ENCODE peak calls at places on chromosomes 2 and 18, in nine cellular contexts. A is OCI-LY7, R is GM23248, M is GM23338, Y is PC-3, H is SK-N-SH, T is PC-9, P is Karpas-422, E is HCT116. W is an unnamed sample. For H3K9me2, the result is how much of the 10 kb centered on the place peaks cover.

GRCh38 chr2:121707344-121707919 is 29.2 kb downstream of the NIFK start:
- DNase-seq in R (no peak), M (no peak), Y (no peak), P (no peak), A (peak), H (no peak), E (no peak), T (no peak), W (peak)

GRCh38 chr2:11419781-11420180 is 46.2 kb downstream of the E2F6 start:
- DNase-seq in Y (no peak), T (no peak), M (no peak), H (no peak), A (no peak), R (peak), P (no peak), E (no peak), W (no peak)

GRCh38 chr2:220835563-220835962 is 736.5 kb downstream of the EPHA4 start:
- DNase-seq in R (peak), E (no peak), Y (peak), P (no peak), M (no peak), H (no peak), A (no peak), T (no peak), W (no peak)

GRCh38 chr2:234091432-234091879 is 41.0 kb downstream of the SPP2 start:
- DNase-seq in E (no peak), R (peak), Y (peak), A (no peak), M (peak), H (no peak), P (no peak), T (peak), W (no peak)

GRCh38 chr18:75473316-75473715 is 45.8 kb upstream of the SMIM21 start:
- DNase-seq in R (peak), P (no peak), M (no peak), A (no peak), T (no peak), Y (no peak), E (no peak), H (no peak), W (no peak)

GRCh38 chr18:42373584-42373983 is 418.6 kb downstream of the PIK3C3 start:
- DNase-seq in H (no peak), R (no peak), A (no peak), M (no peak), E (no peak), T (no peak), P (no peak), Y (no peak), W (no peak)

GRCh38 chr2:23423062-23423872 is 38.3 kb downstream of the KLHL29 start:
- DNase-seq in A (no peak), E (no peak), M (no peak), P (no peak), R (no peak), T (no peak), H (peak), Y (no peak), W (no peak)

GRCh38 chr2:119744335-119744939 is 15.3 kb upstream of the PTPN4 start:
- DNase-seq in E (peak), A (no peak), Y (peak), P (no peak), T (peak), M (no peak), R (peak), H (no peak), W (peak)

GRCh38 chr2:37969731-37970130 is 44.6 kb downstream of the RMDN2 start:
- DNase-seq in Y (no peak), A (no peak), P (no peak), M (no peak), H (no peak), E (no peak), R (no peak), T (no peak), W (no peak)

DNA sequence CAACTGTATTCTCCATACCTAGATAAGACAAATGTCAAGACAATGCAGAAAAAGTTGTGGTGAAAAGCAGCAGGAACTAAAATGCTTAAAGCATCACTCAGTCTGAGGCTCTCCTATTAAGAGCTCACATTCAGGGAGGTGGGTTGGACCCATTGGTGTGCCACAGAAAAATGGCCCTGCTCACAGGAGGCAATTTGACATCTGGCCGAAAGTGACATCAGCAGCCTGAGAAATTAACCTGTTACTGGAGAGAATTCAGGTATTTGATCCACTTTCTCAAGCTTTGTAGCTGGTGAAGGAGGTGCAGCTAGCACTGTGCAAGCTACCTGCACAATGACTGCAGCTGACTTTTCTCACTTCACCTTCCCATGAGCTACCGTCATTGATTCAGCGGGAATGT is 86.0 kb downstream of the TMEM247 start:
- DNase-seq in A (no peak), M (no peak), Y (no peak), R (no peak), T (no peak), H (no peak), E (no peak), P (no peak), W (no peak)
- H3K27ac ChIP-seq in A (peak), M (no peak), Y (no peak), R (no peak), T (no peak), H (no peak), E (no peak), P (no peak), W (no peak)

DNA sequence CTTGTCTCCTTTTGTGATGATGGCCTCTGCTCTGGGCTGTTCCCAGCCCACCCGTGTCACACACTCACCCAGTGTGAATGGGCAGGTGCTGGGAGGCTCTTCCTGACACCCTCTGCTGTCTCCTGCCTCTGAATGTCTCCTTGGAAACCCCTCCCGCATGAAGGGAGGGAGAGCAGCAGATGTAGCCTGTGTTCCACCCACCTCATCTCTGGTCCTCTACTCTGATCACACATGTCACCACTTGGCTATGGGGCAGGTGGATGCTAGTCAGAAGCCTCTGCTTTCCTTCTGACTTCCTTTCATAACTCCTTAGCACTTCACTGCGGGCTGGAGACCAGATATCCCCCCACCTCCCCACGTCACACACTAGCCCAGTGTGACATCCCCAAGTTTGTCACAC is 23.9 kb downstream of the EFR3B start:
- DNase-seq in E (no peak), P (no peak), Y (no peak), R (no peak), A (no peak), T (no peak), M (no peak), H (no peak), W (no peak)
- H2AFZ ChIP-seq in E (no peak), P (no peak), Y (no peak), R (no peak), A (no peak), T (no peak), M (no peak), H (no peak), W (no peak)

DNA sequence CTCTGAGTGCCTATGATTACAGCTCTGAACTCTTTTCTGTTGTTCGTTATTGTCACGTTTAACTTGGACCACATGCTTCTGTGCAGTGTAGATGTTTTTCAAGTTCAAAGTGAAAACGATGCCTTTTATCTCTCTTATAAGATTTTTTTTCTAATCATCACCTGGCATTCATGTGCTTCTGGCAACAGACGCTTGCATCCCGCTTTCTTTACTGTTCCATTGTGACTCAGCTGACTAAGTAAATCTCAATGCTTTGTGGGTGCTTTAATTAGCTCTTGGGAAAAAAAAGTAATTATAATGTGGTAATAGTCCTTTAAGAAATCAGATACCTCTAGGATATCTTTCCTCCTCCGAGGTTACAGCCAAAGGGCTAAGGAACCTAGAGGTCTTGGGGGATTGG is 31.2 kb upstream of the RMP24 start:
- DNase-seq in E (no peak), H (no peak), P (no peak), A (no peak), M (no peak), Y (no peak), T (no peak), R (no peak), W (no peak)
- H3K9me2 ChIP-seq in E (under half), H (under half), P (under half), A (under half), M (under half), Y (under half), T (under half), R (under half), W (under half)

DNA sequence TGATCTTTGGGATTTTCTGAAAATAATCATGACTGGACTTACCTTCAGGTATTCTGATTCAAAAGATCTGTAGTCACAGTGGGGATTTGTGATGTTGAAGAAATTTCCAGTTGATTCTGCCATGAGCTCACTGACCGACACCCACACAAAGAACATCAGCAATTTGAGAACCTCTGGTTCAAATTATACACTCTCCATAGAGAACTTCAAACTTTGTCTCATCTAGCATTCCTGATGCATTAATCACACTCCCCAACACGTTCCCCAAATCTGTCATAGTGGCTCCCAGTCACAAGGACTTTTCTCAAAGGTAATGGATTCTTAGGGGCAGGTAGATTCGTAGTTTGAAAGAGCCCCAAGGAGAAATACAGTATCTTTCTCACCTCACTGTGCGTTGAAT is 584.3 kb downstream of the FBXO15 start:
- DNase-seq in P (no peak), M (no peak), T (no peak), A (no peak), H (no peak), Y (peak), R (peak), E (no peak), W (no peak)
- H3K27ac ChIP-seq in P (no peak), M (no peak), T (peak), A (no peak), H (peak), Y (peak), R (peak), E (no peak), W (no peak)

DNA sequence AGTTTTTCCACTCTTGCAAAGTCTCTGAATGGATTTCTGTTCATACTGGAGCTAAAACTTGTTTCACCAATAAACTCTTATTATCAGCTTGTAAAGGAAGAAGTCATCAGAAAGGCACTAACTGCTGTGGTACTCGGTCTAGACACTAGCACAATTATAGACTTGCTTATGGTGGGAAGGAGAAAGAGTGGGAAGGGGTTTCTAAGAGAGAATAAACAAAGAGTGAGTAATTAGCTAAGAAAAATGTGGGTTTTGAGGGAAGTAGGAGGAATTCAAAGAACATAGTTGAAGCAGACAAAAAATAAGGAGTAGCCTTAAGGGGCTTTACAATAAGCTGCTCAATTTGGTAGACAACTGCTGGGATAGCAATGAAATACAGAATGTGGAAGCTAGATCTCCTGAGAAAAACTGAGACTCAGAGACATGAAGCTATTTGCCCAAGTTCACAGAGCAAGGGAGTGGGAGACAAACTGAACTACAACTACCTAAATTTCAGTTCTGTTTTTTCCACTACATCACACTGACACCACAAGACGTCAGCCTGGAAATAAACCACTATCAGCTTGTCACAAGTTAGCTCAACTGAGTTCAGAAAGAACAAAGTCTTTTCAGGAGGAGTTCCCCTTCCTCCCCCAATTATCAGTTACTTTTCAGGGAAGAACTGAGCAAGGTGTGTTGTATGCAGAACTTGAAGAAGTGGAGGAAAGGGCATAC is 59.7 kb downstream of the MAP4K3 start:
- DNase-seq in A (peak), E (no peak), H (no peak), T (no peak), R (no peak), P (peak), M (no peak), Y (no peak), W (peak)
- H2AFZ ChIP-seq in A (no peak), E (no peak), H (no peak), T (no peak), R (no peak), P (no peak), M (no peak), Y (no peak), W (no peak)

DNA sequence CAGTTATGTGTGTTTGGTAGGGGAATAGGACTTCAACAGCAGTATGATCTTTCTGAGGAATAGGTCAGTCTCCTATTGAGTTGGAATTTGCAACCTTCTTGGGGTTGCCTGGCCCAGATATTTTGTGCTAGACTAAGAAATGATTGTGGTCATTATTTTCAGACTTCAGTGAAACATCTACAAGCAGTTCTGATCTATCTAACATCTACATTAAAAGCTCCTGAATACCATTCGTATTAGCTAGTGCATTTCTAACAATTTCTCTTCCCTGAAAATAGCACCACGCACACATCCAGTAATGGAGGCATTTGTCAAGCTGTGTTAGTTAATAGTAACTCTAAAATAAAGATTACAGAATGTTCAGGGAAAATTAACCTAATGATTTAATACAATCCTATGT is 179.3 kb downstream of the FIGN start:
- DNase-seq in M (no peak), H (no peak), P (no peak), T (no peak), R (no peak), A (no peak), E (no peak), Y (no peak), W (no peak)
- H3K9me2 ChIP-seq in M (under half), H (under half), P (under half), T (under half), R (under half), A (under half), E (under half), Y (under half), W (under half)

DNA sequence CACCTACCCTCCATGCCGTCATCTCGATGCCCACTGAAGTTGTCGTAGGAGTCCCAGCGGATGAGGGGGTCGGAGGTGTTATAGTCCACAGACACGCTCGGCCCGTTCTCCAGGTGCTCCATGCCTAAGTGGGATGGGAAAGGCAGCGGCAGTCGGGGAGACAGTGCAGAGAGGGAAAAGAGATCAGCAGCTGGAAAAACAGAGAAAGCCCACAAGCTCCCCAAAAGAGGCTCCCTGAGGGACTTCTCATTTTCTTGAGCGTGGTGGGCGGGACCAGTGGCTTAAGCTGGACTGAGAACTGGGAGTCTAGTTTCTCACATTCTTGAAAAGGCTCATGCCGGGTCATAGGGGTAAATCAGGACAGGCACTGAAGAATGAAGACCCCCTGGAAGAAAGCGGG is 121.9 kb downstream of the TNS1 start:
- DNase-seq in M (no peak), P (no peak), A (no peak), E (no peak), Y (no peak), T (no peak), R (no peak), H (no peak), W (no peak)
- H3K27ac ChIP-seq in M (no peak), P (no peak), A (no peak), E (no peak), Y (no peak), T (no peak), R (no peak), H (no peak), W (no peak)

GRCh38 chr2:177161741-177162440 is 50.7 kb upstream of the HNRNPA3 start:
- DNase-seq in M (peak), T (peak), P (peak), Y (peak), R (peak), A (peak), E (no peak), H (peak), W (peak)
- H2AFZ ChIP-seq in M (peak), T (peak), P (peak), Y (peak), R (peak), A (peak), E (peak), H (peak), W (no peak)